ENCODE peak calls at places on chromosomes 12 and 14, in seven cellular contexts. J is PC-3, K is GM23248, Q is trophoblast cell, A is HCT116, O is neural progenitor cell, L is fibroblast of lung. R is an unnamed sample.

GRCh38 chr12:56271031-56271430 is 4.3 kb downstream of the COQ10A start:
- DNase-seq in Q (peak; percentile 41), J (peak; percentile 49), O (peak; percentile 52), L (peak; percentile 16), A (no peak), K (peak; percentile 59), R (peak; percentile 54)

GRCh38 chr12:2955888-2956287 is 3.3 kb upstream of the TEAD4 start:
- DNase-seq in Q (no peak), A (no peak), L (no peak), K (no peak), O (no peak), J (no peak), R (no peak)

GRCh38 chr12:98743362-98743953 is 98.4 kb downstream of the APAF1 start:
- DNase-seq in L (no peak), Q (peak; percentile 30), J (peak; percentile 35), A (peak; percentile 21), K (peak; percentile 26), O (peak; percentile 60), R (peak; percentile 78)

GRCh38 chr12:49903700-49904423 is at the start of gene FAIM2:
- DNase-seq in A (no peak), Q (no peak), K (peak; percentile 73), O (peak; percentile 62), L (peak; percentile 56), J (no peak), R (peak; percentile 78)

GRCh38 chr12:122951979-122952892 is 14.0 kb downstream of the ABCB9 start:
- DNase-seq in Q (peak; percentile 83), L (peak; percentile 55), O (peak; percentile 84), K (peak; percentile 83), A (peak; percentile 59), J (peak; percentile 84), R (peak; percentile 89)

GRCh38 chr12:69099201-69099837 is 140.1 kb upstream of the CPSF6 start:
- DNase-seq in Q (no peak), K (no peak), L (no peak), O (no peak), A (no peak), J (no peak), R (no peak)

GRCh38 chr12:22271036-22271435 is 63.5 kb downstream of the ST8SIA1 start:
- DNase-seq in L (peak; percentile 95), O (no peak), J (peak; percentile 44), K (peak; percentile 93), A (no peak), Q (peak; percentile 52), R (no peak)

GRCh38 chr12:123269395-123269892 is 2.2 kb downstream of the CDK2AP1 start:
- DNase-seq in Q (no peak), K (peak; percentile 89), A (no peak), L (peak; percentile 80), O (peak; percentile 93), J (no peak), R (peak; percentile 85)

GRCh38 chr12:52362118-52362726 is 5.1 kb downstream of the KRT85 start:
- DNase-seq in Q (no peak), L (no peak), K (no peak), O (no peak), A (no peak), J (no peak), R (peak; percentile 65)

GRCh38 chr12:92363295-92364146 is 217.9 kb upstream of the BTG1 start:
- DNase-seq in O (no peak), K (peak; percentile 54), L (peak; percentile 50), J (no peak), Q (peak; percentile 21), A (no peak), R (peak; percentile 61)

GRCh38 chr12:43315961-43316360 is 236.0 kb downstream of the ADAMTS20 start:
- DNase-seq in O (no peak), J (no peak), Q (no peak), A (no peak), K (no peak), L (peak; percentile 60), R (no peak)

GRCh38 chr14:92516966-92517350 is 3.4 kb downstream of the RIN3 start:
- DNase-seq in A (no peak), J (no peak), L (no peak), Q (no peak), O (no peak), K (no peak), R (no peak)

GRCh38 chr12:64181504-64182291 is 40.4 kb downstream of the KICS2 start:
- DNase-seq in Q (peak; percentile 90), L (peak; percentile 99), O (peak; percentile 49), K (peak; percentile 98), J (peak; percentile 99), A (peak; percentile 92), R (peak; percentile 33)

GRCh38 chr12:106919910-106920544 is 35.7 kb upstream of the TMEM263 start:
- DNase-seq in A (peak; percentile 34), O (peak; percentile 74), L (peak; percentile 31), K (peak; percentile 69), J (peak; percentile 78), Q (peak; percentile 84), R (peak; percentile 82)

GRCh38 chr12:71503579-71504470 is 64.2 kb downstream of the LGR5 start:
- DNase-seq in Q (no peak), J (peak; percentile 12), K (no peak), A (no peak), O (peak; percentile 77), L (no peak), R (peak; percentile 63)

GRCh38 chr14:90091393-90091792 is 29.6 kb downstream of the KCNK13 start:
- DNase-seq in L (peak; percentile 91), O (no peak), J (peak; percentile 93), Q (no peak), A (no peak), K (peak; percentile 3), R (no peak)

GRCh38 chr14:76268013-76268376 is 107.9 kb upstream of the ESRRB start:
- DNase-seq in A (no peak), O (no peak), L (no peak), Q (no peak), J (no peak), K (peak; percentile 13), R (no peak)

GRCh38 chr14:20798318-20798717 is 4.3 kb downstream of the RNASE1 start:
- DNase-seq in L (no peak), O (no peak), K (no peak), A (no peak), J (no peak), Q (no peak), R (no peak)

GRCh38 chr12:109741286-109741969 is 27.8 kb downstream of the FAM222A start:
- DNase-seq in O (no peak), Q (no peak), J (no peak), L (no peak), A (no peak), K (no peak), R (no peak)

GRCh38 chr12:30692470-30692869 is 3.2 kb downstream of the IPO8 start:
- DNase-seq in Q (no peak), L (peak; percentile 30), A (no peak), O (no peak), K (peak; percentile 80), J (peak; percentile 20), R (no peak)

GRCh38 chr14:31194095-31194494 is 13.5 kb downstream of the HECTD1 start:
- DNase-seq in A (no peak), L (peak; percentile 40), O (no peak), K (peak; percentile 55), J (peak; percentile 34), Q (no peak), R (no peak)

GRCh38 chr12:89782807-89783206 is 74.2 kb upstream of the ATP2B1 start:
- DNase-seq in A (no peak), J (peak; percentile 49), Q (no peak), K (peak; percentile 41), L (no peak), O (no peak), R (peak; percentile 31)

GRCh38 chr14:63406341-63406740 is 87.6 kb upstream of the GPHB5 start:
- DNase-seq in L (no peak), J (no peak), Q (no peak), A (no peak), K (no peak), O (no peak), R (no peak)

GRCh38 chr14:63404906-63405305 is 86.2 kb upstream of the GPHB5 start:
- DNase-seq in L (no peak), O (no peak), K (no peak), J (peak; percentile 43), Q (no peak), A (no peak), R (no peak)

DNA sequence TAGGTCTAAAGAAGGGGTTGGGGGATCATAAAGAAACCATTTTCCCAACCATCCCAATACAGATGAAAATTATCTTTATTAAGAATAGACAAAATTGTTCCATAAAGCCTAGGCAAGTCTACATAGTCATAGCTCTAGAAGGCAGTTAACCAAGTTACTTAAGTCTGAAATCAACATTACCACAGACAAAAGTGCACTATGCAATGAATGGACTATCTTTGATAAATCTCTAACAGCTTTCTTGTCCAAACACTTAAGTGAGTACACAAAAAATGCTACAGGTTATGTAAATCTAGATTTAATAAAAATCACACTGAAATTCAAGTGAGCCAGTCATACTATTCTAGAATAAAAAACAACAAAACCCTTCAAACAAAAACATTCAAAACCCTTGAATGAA is 87.0 kb upstream of the GPHB5 start:
- DNase-seq in L (no peak), A (no peak), K (no peak), J (no peak), O (no peak), Q (no peak), R (no peak)
- H3K79me2 ChIP-seq in L (no peaks in the 10 kb centered on the region), A (peaks cover 8% of the 10 kb centered on the region), K (peaks cover 41% of the 10 kb centered on the region), J (no peaks in the 10 kb centered on the region), O (peaks cover 38% of the 10 kb centered on the region), Q (no peaks in the 10 kb centered on the region), R (peaks cover 84% of the 10 kb centered on the region)

DNA sequence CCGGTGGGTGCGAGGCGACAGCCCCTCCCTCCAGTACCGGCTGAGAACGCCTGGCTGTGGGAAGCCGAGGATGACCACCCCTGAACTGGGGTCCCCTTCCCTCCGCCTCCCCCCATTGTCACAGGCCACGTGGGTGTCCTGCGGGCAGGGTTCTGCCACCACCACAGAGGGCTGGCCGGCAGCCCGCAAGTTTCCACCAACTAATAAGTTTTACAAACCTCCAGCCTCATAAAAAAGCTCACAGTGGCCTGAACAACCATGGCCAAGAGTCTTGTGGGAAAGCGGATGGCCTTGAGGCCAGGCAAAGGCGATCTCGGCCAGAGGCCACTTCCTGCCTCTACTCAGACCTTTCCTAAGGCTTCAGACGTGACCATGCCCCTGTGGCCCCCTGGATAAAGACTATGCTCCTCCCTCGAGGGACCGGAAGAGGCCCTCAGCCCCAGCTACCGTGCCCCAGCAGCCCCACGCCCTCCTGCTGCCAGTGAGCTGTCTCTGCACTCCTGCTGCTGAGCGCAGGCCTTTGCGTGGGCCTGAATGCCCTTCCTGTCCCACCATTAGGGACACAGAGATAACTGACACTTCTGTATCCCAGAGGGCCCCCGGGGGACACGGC is 46.1 kb upstream of the DLK1 start:
- DNase-seq in J (no peak), A (no peak), Q (no peak), O (no peak), K (no peak), L (no peak), R (no peak)
- H3K27ac ChIP-seq in J (no peak overlapping the region), A (no peak overlapping the region), Q (no peak overlapping the region), O (no peak overlapping the region), K (no peak overlapping the region), L (no peak overlapping the region), R (no peak overlapping the region)

GRCh38 chr12:7503686-7504085 is at the start of gene CD163:
- DNase-seq in A (no peak), J (no peak), K (no peak), Q (peak; percentile 31), L (no peak), O (no peak), R (no peak)
- H3K4me3 ChIP-seq in A (no peak within 1 kb of the TSS), J (no peak within 1 kb of the TSS), K (no peak within 1 kb of the TSS), Q (no peak within 1 kb of the TSS), L (no peak within 1 kb of the TSS), O (no peak within 1 kb of the TSS), R (no peak within 1 kb of the TSS)

DNA sequence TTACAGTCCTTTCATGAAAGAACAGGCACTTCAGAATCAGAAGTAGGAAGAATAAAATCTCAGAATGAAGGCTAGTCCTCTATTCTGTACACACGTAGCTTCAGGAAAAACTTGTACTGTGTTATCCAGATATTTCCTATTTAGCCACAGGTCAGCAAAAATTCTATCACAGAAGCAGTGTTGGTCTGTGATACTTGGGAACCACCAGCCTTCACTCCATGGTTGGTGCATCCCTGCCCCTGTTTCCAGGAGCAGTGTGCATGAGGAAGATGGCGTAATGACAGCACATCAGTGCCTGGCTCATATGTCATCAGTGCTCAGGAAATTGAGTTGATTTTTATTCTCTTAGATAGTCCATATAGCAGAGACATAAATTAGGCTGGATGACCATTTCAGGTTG is 87.7 kb downstream of the SAMD4A start:
- DNase-seq in L (no peak), A (no peak), J (no peak), Q (no peak), K (no peak), O (no peak), R (no peak)
- H3K79me2 ChIP-seq in L (peaks cover 73% of the 10 kb centered on the region), A (no peaks in the 10 kb centered on the region), J (peaks cover 78% of the 10 kb centered on the region), Q (peaks cover 5% of the 10 kb centered on the region), K (peaks cover 83% of the 10 kb centered on the region), O (no peaks in the 10 kb centered on the region), R (peaks cover 97% of the 10 kb centered on the region)

R was measured in Karpas-422.